ENCODE peak calls at places on chromosomes 12 and 14, in seven cellular contexts. S, M, X, C, V, K and U are unnamed samples.

GRCh38 chr12:112107728-112108447 is 695 bp downstream of the NAA25 start:
- DNase-seq in M (no peak), S (no peak), V (no peak), C (peak; percentile 19), X (peak; percentile 37), K (peak; percentile 28), U (no peak)

GRCh38 chr14:69260246-69260978 is 454 bp downstream of the GALNT16 start:
- DNase-seq in M (peak; percentile 67), X (peak; percentile 39), V (no peak), C (peak; percentile 29), S (no peak), K (no peak), U (no peak)

GRCh38 chr14:96734076-96734622 is 63.0 kb upstream of the VRK1 start:
- DNase-seq in M (no peak), V (no peak), K (no peak), X (no peak), C (no peak), S (no peak), U (no peak)

GRCh38 chr14:69842671-69843407 is 36.4 kb upstream of the SMOC1 start:
- DNase-seq in M (peak; percentile 84), K (no peak), C (no peak), X (no peak), S (no peak), V (no peak), U (no peak)

GRCh38 chr12:68375701-68376469 is 43.7 kb upstream of the MDM1 start:
- DNase-seq in C (no peak), M (peak; percentile 55), V (no peak), X (peak; percentile 63), S (no peak), K (no peak), U (no peak)

GRCh38 chr12:110684322-110684836 is 4.5 kb downstream of the HVCN1 start:
- DNase-seq in X (no peak), K (no peak), M (no peak), V (no peak), S (no peak), C (no peak), U (no peak)

GRCh38 chr12:2543801-2544200 is 251.0 kb upstream of the FKBP4 start:
- DNase-seq in C (no peak), K (no peak), M (no peak), V (no peak), S (no peak), X (no peak), U (no peak)

GRCh38 chr12:8420506-8420905 is 35.3 kb upstream of the CLEC6A start:
- DNase-seq in S (no peak), X (no peak), V (no peak), C (no peak), K (no peak), M (no peak), U (no peak)

GRCh38 chr12:106492893-106493292 is 89.9 kb upstream of the RFX4 start:
- DNase-seq in X (no peak), S (no peak), M (no peak), V (no peak), C (no peak), K (no peak), U (no peak)

GRCh38 chr12:131991816-131992430 is 42.2 kb downstream of the EP400 start:
- DNase-seq in S (no peak), M (no peak), K (no peak), X (no peak), C (no peak), V (no peak), U (no peak)

GRCh38 chr14:74514471-74514932 is 20.9 kb downstream of the ISCA2 start:
- DNase-seq in S (peak; percentile 42), X (peak; percentile 93), V (no peak), C (peak; percentile 58), K (no peak), M (no peak), U (no peak)

GRCh38 chr12:12432373-12432772 is 75.5 kb downstream of the BORCS5 start:
- DNase-seq in M (peak; percentile 57), C (peak; percentile 20), X (no peak), V (no peak), S (no peak), K (no peak), U (no peak)

GRCh38 chr14:101808020-101808641 is 46.6 kb downstream of the PPP2R5C start:
- DNase-seq in S (no peak), V (no peak), C (peak; percentile 48), M (no peak), X (peak; percentile 28), K (no peak), U (no peak)

GRCh38 chr14:50846171-50846880 is 15.4 kb upstream of the NIN start:
- DNase-seq in X (peak; percentile 71), V (no peak), C (no peak), K (no peak), M (no peak), S (no peak), U (no peak)

GRCh38 chr12:92602476-92602875 is 100.3 kb upstream of the PLEKHG7 start:
- DNase-seq in M (no peak), S (no peak), C (peak; percentile 16), K (no peak), X (no peak), V (no peak), U (no peak)

GRCh38 chr12:93722757-93723567 is 45.8 kb downstream of the CRADD start:
- DNase-seq in M (no peak), X (peak; percentile 87), K (no peak), V (no peak), C (peak; percentile 59), S (no peak), U (no peak)

GRCh38 chr12:53968214-53969127 is 4.5 kb upstream of the HOXC11 start:
- DNase-seq in X (no peak), M (no peak), V (no peak), C (no peak), K (no peak), S (no peak), U (no peak)

GRCh38 chr12:120190985-120191480 is 3.5 kb downstream of the GCN1 start:
- DNase-seq in S (no peak), V (no peak), K (no peak), X (no peak), M (no peak), C (no peak), U (no peak)

GRCh38 chr12:76790564-76791552 is 26.9 kb downstream of the ZDHHC17 start:
- DNase-seq in C (no peak), M (peak; percentile 8), K (peak; percentile 16), V (no peak), X (peak; percentile 6), S (no peak), U (peak; percentile 19)

GRCh38 chr14:51294951-51295350 is 54.9 kb downstream of the TMX1 start:
- DNase-seq in M (no peak), S (no peak), V (no peak), C (no peak), K (no peak), X (no peak), U (no peak)

GRCh38 chr12:115697341-115697740 is 580.2 kb downstream of the MED13L start:
- DNase-seq in V (no peak), X (no peak), K (no peak), C (no peak), S (no peak), M (peak; percentile 93), U (no peak)

GRCh38 chr14:89866458-89866857 is 88.1 kb downstream of the EFCAB11 start:
- DNase-seq in K (no peak), S (no peak), X (no peak), C (no peak), V (no peak), M (no peak), U (no peak)

GRCh38 chr14:92421756-92422155 is 91.8 kb upstream of the RIN3 start:
- DNase-seq in K (no peak), M (no peak), S (no peak), X (no peak), V (no peak), C (no peak), U (no peak)

GRCh38 chr12:47768323-47768811 is 4.7 kb upstream of the SLC48A1 start:
- DNase-seq in M (no peak), S (no peak), X (peak; percentile 65), V (no peak), K (no peak), C (no peak), U (no peak)

GRCh38 chr12:8493084-8493483 is 20.2 kb upstream of the CLEC4D start:
- DNase-seq in V (no peak), S (no peak), M (no peak), X (no peak), C (no peak), K (peak; percentile 86), U (no peak)

GRCh38 chr14:75380656-75381055 is 47.2 kb upstream of the JDP2 start:
- DNase-seq in V (no peak), C (no peak), X (no peak), M (no peak), S (no peak), K (no peak), U (no peak)

GRCh38 chr14:68340262-68340661 is 452.6 kb downstream of the ZFP36L1 start:
- DNase-seq in X (no peak), V (no peak), M (no peak), S (no peak), K (no peak), C (no peak), U (no peak)

GRCh38 chr12:85357609-85358008 is 77.6 kb downstream of the ALX1 start:
- DNase-seq in S (no peak), X (no peak), M (no peak), V (no peak), K (no peak), C (no peak), U (no peak)

GRCh38 chr14:69554500-69554899 is 20.2 kb downstream of the CCDC177 start:
- DNase-seq in K (no peak), V (no peak), X (no peak), C (no peak), M (no peak), S (no peak), U (no peak)

GRCh38 chr14:67532998-67533753 is at the start of gene PLEKHH1:
- DNase-seq in S (no peak), V (no peak), X (peak; percentile 91), M (peak; percentile 71), K (no peak), C (peak; percentile 74), U (peak; percentile 80)

GRCh38 chr14:60653388-60653690 is 4.1 kb upstream of the SIX1 start:
- DNase-seq in X (no peak), S (no peak), C (no peak), K (no peak), M (peak; percentile 74), V (no peak), U (no peak)

GRCh38 chr12:47746523-47746922 is 12.2 kb downstream of the RAPGEF3 start:
- DNase-seq in K (no peak), V (no peak), C (no peak), S (no peak), M (no peak), X (no peak), U (no peak)

GRCh38 chr12:93662961-93663728 is 14.0 kb upstream of the CRADD start:
- DNase-seq in X (no peak), V (no peak), K (no peak), C (no peak), M (no peak), S (no peak), U (no peak)

GRCh38 chr12:80937391-80938238 is at the start of gene LIN7A:
- DNase-seq in M (peak; percentile 48), X (peak; percentile 47), K (no peak), C (peak; percentile 33), V (no peak), S (no peak), U (peak; percentile 59)